ENCODE peak calls at places on chromosomes 12 and 14, in five cellular contexts. C is endothelial cell of umbilical vein; J is tibial artery; A is CD8-positive, alpha-beta memory T cell; X is stomach. R is an unnamed sample. For H3K4me1, the result is how much of the 10 kb centered on the place peaks cover.

GRCh38 chr12:109099426-109100020 is 2.1 kb downstream of the UNG start:
- DNase-seq in C (no peak), J (no peak), A (no peak), X (no peak), R (peak)

GRCh38 chr14:80906336-80906735 is 35.2 kb downstream of the CEP128 start:
- DNase-seq in C (no peak), J (no peak), A (no peak), X (no peak), R (no peak)

GRCh38 chr14:73729556-73730265 is 15.5 kb upstream of the PNMA1 start:
- DNase-seq in C (no peak), J (no peak), A (no peak), X (no peak), R (no peak)

GRCh38 chr14:102591372-102591943 is 991 bp upstream of the RCOR1 start:
- DNase-seq in C (peak), J (peak), A (peak), X (peak), R (peak)

GRCh38 chr14:63248211-63248610 is 44.0 kb downstream of the RHOJ start:
- DNase-seq in C (peak), J (no peak), A (no peak), X (no peak), R (peak)

GRCh38 chr12:62909340-62909739 is 25.6 kb downstream of the PPM1H start:
- DNase-seq in C (no peak), J (no peak), A (no peak), X (no peak), R (no peak)

GRCh38 chr14:99659333-99659741 is 14.4 kb downstream of the HHIPL1 start:
- DNase-seq in C (no peak), J (no peak), A (no peak), X (no peak), R (peak)

GRCh38 chr14:67618617-67619063 is 1.1 kb upstream of the ARG2 start:
- DNase-seq in C (peak), J (no peak), A (no peak), X (no peak), R (peak)

GRCh38 chr14:82009076-82009475 is 475.4 kb upstream of the SEL1L start:
- DNase-seq in C (no peak), J (no peak), A (no peak), X (no peak), R (no peak)

GRCh38 chr14:94673781-94674231 is 61.6 kb downstream of the SERPINA3 start:
- DNase-seq in C (peak), J (no peak), A (no peak), X (peak), R (no peak)

GRCh38 chr12:6443361-6443983 is 1.3 kb upstream of the CD27 start:
- DNase-seq in C (no peak), J (no peak), A (no peak), X (no peak), R (no peak)

GRCh38 chr14:45811155-45811554 is 558.2 kb upstream of the MIS18BP1 start:
- DNase-seq in C (no peak), J (no peak), A (no peak), X (no peak), R (no peak)

GRCh38 chr14:87380054-87380453 is 612.9 kb downstream of the GALC start:
- DNase-seq in C (no peak), J (no peak), A (no peak), X (no peak), R (no peak)

GRCh38 chr14:64983439-64984310 is 3.0 kb upstream of the FNTB start:
- DNase-seq in C (peak), J (no peak), A (no peak), X (peak), R (peak)

GRCh38 chr14:43914041-43914693 is 592.9 kb downstream of the FSCB start:
- DNase-seq in C (no peak), J (no peak), A (no peak), X (no peak), R (no peak)

GRCh38 chr14:102272392-102272791 is 32.6 kb downstream of the MOK start:
- DNase-seq in C (no peak), J (no peak), A (no peak), X (no peak), R (peak)

GRCh38 chr12:99600388-99600787 is 47.2 kb upstream of the GARIN6 start:
- DNase-seq in C (no peak), J (no peak), A (no peak), X (no peak), R (no peak)

GRCh38 chr12:92608418-92609091 is 94.2 kb upstream of the PLEKHG7 start:
- DNase-seq in C (peak), J (no peak), A (no peak), X (no peak), R (peak)

GRCh38 chr14:100371773-100372172 is 48.6 kb downstream of the SLC25A47 start:
- DNase-seq in C (no peak), J (no peak), A (no peak), X (no peak), R (no peak)

GRCh38 chr12:68755536-68756243 is 9.7 kb downstream of the SLC35E3 start:
- DNase-seq in C (no peak), J (no peak), A (no peak), X (no peak), R (no peak)

GRCh38 chr14:51079085-51079484 is 15.8 kb downstream of the TRIM9 start:
- DNase-seq in C (no peak), J (no peak), A (no peak), X (no peak), R (peak)

GRCh38 chr12:74538491-74539258 is 1.0 kb downstream of the ATXN7L3B start:
- DNase-seq in C (peak), J (no peak), A (no peak), X (no peak), R (peak)

GRCh38 chr14:89921896-89922548 is 32.5 kb downstream of the EFCAB11 start:
- DNase-seq in C (no peak), J (no peak), A (no peak), X (no peak), R (peak)

GRCh38 chr14:42469637-42470426 is 863.2 kb downstream of the LRFN5 start:
- DNase-seq in C (no peak), J (no peak), A (no peak), X (no peak), R (peak)
- H3K4me3 ChIP-seq in C (no peak), J (no peak), A (no peak), X (no peak), R (peak)

DNA sequence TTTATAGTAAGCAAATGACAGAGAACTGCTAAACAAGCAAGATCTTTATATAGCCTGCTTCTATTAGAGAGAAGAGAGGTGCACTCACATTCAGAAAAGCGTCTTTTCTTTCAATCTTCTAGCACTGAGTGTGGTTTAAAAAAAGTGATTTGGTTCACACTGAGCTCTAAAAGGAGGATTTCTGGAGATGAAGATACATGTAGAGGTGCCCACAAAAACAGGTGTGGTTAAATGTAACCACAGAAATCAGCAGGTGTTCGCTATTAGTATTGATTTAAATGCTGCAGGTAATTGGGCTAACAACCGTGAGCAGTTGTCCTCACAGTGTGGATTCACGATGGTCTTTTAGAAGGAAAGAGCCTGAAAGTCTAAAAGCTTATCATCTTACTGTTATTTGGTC is 10.7 kb downstream of the PKP2 start:
- DNase-seq in C (no peak), J (no peak), A (no peak), X (no peak), R (no peak)
- H3K4me1 ChIP-seq in C (under half), J (under half), A (under half), X (under half), R (under half)

GRCh38 chr14:84272290-84272721 is 1257.6 kb upstream of the FLRT2 start:
- DNase-seq in C (no peak), J (no peak), A (no peak), X (no peak), R (no peak)

DNA sequence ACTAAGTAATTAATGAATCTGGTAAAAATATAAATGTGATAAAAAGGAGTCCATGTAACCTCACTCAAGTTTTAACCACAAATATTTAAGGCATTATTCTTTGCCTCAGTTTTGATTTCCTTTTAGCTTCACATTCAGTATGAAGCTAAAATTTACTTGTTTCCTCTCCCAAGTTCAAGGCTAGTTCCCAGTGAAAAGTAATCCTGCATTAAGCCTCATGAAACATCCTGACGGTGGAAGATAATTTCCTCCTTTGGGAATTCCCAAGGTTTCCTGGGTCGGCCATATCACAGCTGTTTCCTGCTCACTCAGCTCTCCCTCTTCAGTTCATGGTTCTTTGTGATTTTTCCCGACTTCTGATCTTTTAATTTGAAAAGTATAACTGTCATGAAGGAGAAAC is 1256.8 kb upstream of the FLRT2 start:
- DNase-seq in C (peak), J (no peak), A (no peak), X (no peak), R (no peak)
- H3K27ac ChIP-seq in C (no peak), J (no peak), A (no peak), X (no peak), R (no peak)

GRCh38 chr12:49133590-49133989 is 2.4 kb upstream of the TUBA1B start:
- DNase-seq in C (no peak), J (no peak), A (no peak), X (no peak), R (no peak)

GRCh38 chr12:49131051-49131972 is at the start of gene TUBA1B:
- DNase-seq in C (peak), J (peak), A (peak), X (peak), R (peak)

GRCh38 chr12:49130151-49131050 is 794 bp downstream of the TUBA1B start:
- DNase-seq in C (peak), J (peak), A (peak), X (peak), R (peak)

GRCh38 chr12:49131973-49132461 is 822 bp upstream of the TUBA1B start:
- DNase-seq in C (peak), J (no peak), A (no peak), X (no peak), R (peak)

GRCh38 chr12:49133014-49133413 is 1.8 kb upstream of the TUBA1B start:
- DNase-seq in C (no peak), J (no peak), A (no peak), X (no peak), R (peak)
- H3K4me3 ChIP-seq in C (no peak), J (peak), A (no peak), X (no peak), R (peak)

R was measured in GM23248.